ENCODE peak calls at places on chromosomes 12 and 14, in six cellular contexts. One of them, this sample, is unnamed.

GRCh38 chr14:46344327-46344937 is 307.1 kb downstream of the RPL10L start:
- DNase-seq in activated CD4-positive, alpha-beta T cell treated with anti-CD3 and anti-CD28 coated beads, Interleukin-2, amount 50 U/mL, for 48 hours: no peak
- DNase-seq in stromal cell of bone marrow: no peak
- DNase-seq in iris pigment epithelial cell: peak; percentile 16
- DNase-seq in ecto neural progenitor cell: no peak
- DNase-seq in skeletal muscle cell: no peak
- DNase-seq in this sample: no peak

GRCh38 chr12:70402597-70402996 is 36.5 kb downstream of the KCNMB4 start:
- DNase-seq in activated CD4-positive, alpha-beta T cell treated with anti-CD3 and anti-CD28 coated beads, Interleukin-2, amount 50 U/mL, for 48 hours: no peak
- DNase-seq in iris pigment epithelial cell: no peak
- DNase-seq in stromal cell of bone marrow: no peak
- DNase-seq in skeletal muscle cell: no peak
- DNase-seq in ecto neural progenitor cell: no peak
- DNase-seq in this sample: no peak

GRCh38 chr12:77120156-77120555 is 54.8 kb upstream of the E2F7 start:
- DNase-seq in iris pigment epithelial cell: peak; percentile 75
- DNase-seq in ecto neural progenitor cell: no peak
- DNase-seq in stromal cell of bone marrow: peak; percentile 65
- DNase-seq in activated CD4-positive, alpha-beta T cell treated with anti-CD3 and anti-CD28 coated beads, Interleukin-2, amount 50 U/mL, for 48 hours: no peak
- DNase-seq in skeletal muscle cell: peak; percentile 39
- DNase-seq in this sample: peak; percentile 29

GRCh38 chr12:101859664-101860607 is 17.4 kb upstream of the DRAM1 start:
- DNase-seq in iris pigment epithelial cell: peak; percentile 72
- DNase-seq in stromal cell of bone marrow: peak; percentile 46
- DNase-seq in skeletal muscle cell: no peak
- DNase-seq in activated CD4-positive, alpha-beta T cell treated with anti-CD3 and anti-CD28 coated beads, Interleukin-2, amount 50 U/mL, for 48 hours: no peak
- DNase-seq in ecto neural progenitor cell: no peak
- DNase-seq in this sample: no peak

GRCh38 chr12:105253882-105254513 is 18.0 kb upstream of the APPL2 start:
- DNase-seq in iris pigment epithelial cell: peak; percentile 65
- DNase-seq in ecto neural progenitor cell: no peak
- DNase-seq in skeletal muscle cell: peak; percentile 33
- DNase-seq in stromal cell of bone marrow: peak; percentile 48
- DNase-seq in activated CD4-positive, alpha-beta T cell treated with anti-CD3 and anti-CD28 coated beads, Interleukin-2, amount 50 U/mL, for 48 hours: no peak
- DNase-seq in this sample: peak; percentile 40

GRCh38 chr12:106144847-106145246 is 6.1 kb upstream of the NUAK1 start:
- DNase-seq in skeletal muscle cell: no peak
- DNase-seq in stromal cell of bone marrow: no peak
- DNase-seq in ecto neural progenitor cell: no peak
- DNase-seq in iris pigment epithelial cell: peak; percentile 57
- DNase-seq in activated CD4-positive, alpha-beta T cell treated with anti-CD3 and anti-CD28 coated beads, Interleukin-2, amount 50 U/mL, for 48 hours: no peak
- DNase-seq in this sample: no peak

GRCh38 chr14:95319312-95320075 is at the start of gene CLMN:
- DNase-seq in ecto neural progenitor cell: peak; percentile 76
- DNase-seq in activated CD4-positive, alpha-beta T cell treated with anti-CD3 and anti-CD28 coated beads, Interleukin-2, amount 50 U/mL, for 48 hours: peak; percentile 24
- DNase-seq in skeletal muscle cell: no peak
- DNase-seq in iris pigment epithelial cell: peak; percentile 30
- DNase-seq in stromal cell of bone marrow: no peak
- DNase-seq in this sample: no peak

GRCh38 chr12:54936736-54937135 is 47.8 kb downstream of the TESPA1 start:
- DNase-seq in iris pigment epithelial cell: peak; percentile 16
- DNase-seq in ecto neural progenitor cell: no peak
- DNase-seq in activated CD4-positive, alpha-beta T cell treated with anti-CD3 and anti-CD28 coated beads, Interleukin-2, amount 50 U/mL, for 48 hours: no peak
- DNase-seq in stromal cell of bone marrow: no peak
- DNase-seq in skeletal muscle cell: no peak
- DNase-seq in this sample: no peak

GRCh38 chr12:130480887-130481286 is 143.2 kb downstream of the PIWIL1 start:
- DNase-seq in iris pigment epithelial cell: no peak
- DNase-seq in activated CD4-positive, alpha-beta T cell treated with anti-CD3 and anti-CD28 coated beads, Interleukin-2, amount 50 U/mL, for 48 hours: no peak
- DNase-seq in stromal cell of bone marrow: no peak
- DNase-seq in skeletal muscle cell: no peak
- DNase-seq in ecto neural progenitor cell: no peak
- DNase-seq in this sample: no peak

GRCh38 chr14:68937790-68938514 is 41.1 kb downstream of the ACTN1 start:
- DNase-seq in activated CD4-positive, alpha-beta T cell treated with anti-CD3 and anti-CD28 coated beads, Interleukin-2, amount 50 U/mL, for 48 hours: no peak
- DNase-seq in ecto neural progenitor cell: no peak
- DNase-seq in skeletal muscle cell: no peak
- DNase-seq in iris pigment epithelial cell: no peak
- DNase-seq in stromal cell of bone marrow: no peak
- DNase-seq in this sample: peak; percentile 14

GRCh38 chr14:99790978-99791376 is 2.2 kb upstream of the EML1 start:
- DNase-seq in skeletal muscle cell: no peak
- DNase-seq in stromal cell of bone marrow: no peak
- DNase-seq in iris pigment epithelial cell: no peak
- DNase-seq in activated CD4-positive, alpha-beta T cell treated with anti-CD3 and anti-CD28 coated beads, Interleukin-2, amount 50 U/mL, for 48 hours: no peak
- DNase-seq in ecto neural progenitor cell: no peak
- DNase-seq in this sample: no peak

GRCh38 chr12:19689226-19689625 is 249.9 kb downstream of the AEBP2 start:
- DNase-seq in stromal cell of bone marrow: no peak
- DNase-seq in iris pigment epithelial cell: no peak
- DNase-seq in skeletal muscle cell: no peak
- DNase-seq in ecto neural progenitor cell: no peak
- DNase-seq in activated CD4-positive, alpha-beta T cell treated with anti-CD3 and anti-CD28 coated beads, Interleukin-2, amount 50 U/mL, for 48 hours: no peak
- DNase-seq in this sample: no peak

GRCh38 chr14:77190977-77191376 is 9.4 kb downstream of the TMEM63C start:
- DNase-seq in activated CD4-positive, alpha-beta T cell treated with anti-CD3 and anti-CD28 coated beads, Interleukin-2, amount 50 U/mL, for 48 hours: no peak
- DNase-seq in skeletal muscle cell: no peak
- DNase-seq in stromal cell of bone marrow: no peak
- DNase-seq in ecto neural progenitor cell: no peak
- DNase-seq in iris pigment epithelial cell: no peak
- DNase-seq in this sample: no peak

GRCh38 chr14:32998433-32998832 is 59.8 kb downstream of the NPAS3 start:
- DNase-seq in ecto neural progenitor cell: no peak
- DNase-seq in skeletal muscle cell: no peak
- DNase-seq in stromal cell of bone marrow: peak; percentile 7
- DNase-seq in iris pigment epithelial cell: peak; percentile 39
- DNase-seq in activated CD4-positive, alpha-beta T cell treated with anti-CD3 and anti-CD28 coated beads, Interleukin-2, amount 50 U/mL, for 48 hours: no peak
- DNase-seq in this sample: no peak

GRCh38 chr12:5945071-5946008 is at the start of gene ANO2:
- DNase-seq in stromal cell of bone marrow: no peak
- DNase-seq in ecto neural progenitor cell: peak; percentile 90
- DNase-seq in iris pigment epithelial cell: peak; percentile 14
- DNase-seq in activated CD4-positive, alpha-beta T cell treated with anti-CD3 and anti-CD28 coated beads, Interleukin-2, amount 50 U/mL, for 48 hours: no peak
- DNase-seq in skeletal muscle cell: no peak
- DNase-seq in this sample: no peak

GRCh38 chr12:94202245-94203180 is 54.1 kb downstream of the PLXNC1 start:
- DNase-seq in activated CD4-positive, alpha-beta T cell treated with anti-CD3 and anti-CD28 coated beads, Interleukin-2, amount 50 U/mL, for 48 hours: no peak
- DNase-seq in iris pigment epithelial cell: no peak
- DNase-seq in ecto neural progenitor cell: no peak
- DNase-seq in stromal cell of bone marrow: no peak
- DNase-seq in skeletal muscle cell: no peak
- DNase-seq in this sample: no peak

GRCh38 chr14:102071283-102071998 is 15.4 kb downstream of the HSP90AA1 start:
- DNase-seq in activated CD4-positive, alpha-beta T cell treated with anti-CD3 and anti-CD28 coated beads, Interleukin-2, amount 50 U/mL, for 48 hours: no peak
- DNase-seq in skeletal muscle cell: no peak
- DNase-seq in ecto neural progenitor cell: no peak
- DNase-seq in iris pigment epithelial cell: peak; percentile 35
- DNase-seq in stromal cell of bone marrow: no peak
- DNase-seq in this sample: no peak

GRCh38 chr12:66916189-66916588 is 237.3 kb upstream of the GRIP1 start:
- DNase-seq in stromal cell of bone marrow: no peak
- DNase-seq in activated CD4-positive, alpha-beta T cell treated with anti-CD3 and anti-CD28 coated beads, Interleukin-2, amount 50 U/mL, for 48 hours: no peak
- DNase-seq in skeletal muscle cell: no peak
- DNase-seq in iris pigment epithelial cell: no peak
- DNase-seq in ecto neural progenitor cell: no peak
- DNase-seq in this sample: no peak

GRCh38 chr14:91284146-91284790 is 39.8 kb upstream of the GPR68 start:
- DNase-seq in skeletal muscle cell: peak; percentile 25
- DNase-seq in activated CD4-positive, alpha-beta T cell treated with anti-CD3 and anti-CD28 coated beads, Interleukin-2, amount 50 U/mL, for 48 hours: no peak
- DNase-seq in ecto neural progenitor cell: no peak
- DNase-seq in stromal cell of bone marrow: peak; percentile 57
- DNase-seq in iris pigment epithelial cell: peak; percentile 79
- DNase-seq in this sample: peak; percentile 38

GRCh38 chr12:95763809-95764253 is 26.7 kb downstream of the NTN4 start:
- DNase-seq in skeletal muscle cell: peak; percentile 59
- DNase-seq in ecto neural progenitor cell: no peak
- DNase-seq in activated CD4-positive, alpha-beta T cell treated with anti-CD3 and anti-CD28 coated beads, Interleukin-2, amount 50 U/mL, for 48 hours: no peak
- DNase-seq in stromal cell of bone marrow: peak; percentile 86
- DNase-seq in iris pigment epithelial cell: peak; percentile 84
- DNase-seq in this sample: peak; percentile 77

GRCh38 chr12:130017571-130018449 is 114.0 kb upstream of the TMEM132D start:
- DNase-seq in activated CD4-positive, alpha-beta T cell treated with anti-CD3 and anti-CD28 coated beads, Interleukin-2, amount 50 U/mL, for 48 hours: no peak
- DNase-seq in stromal cell of bone marrow: no peak
- DNase-seq in ecto neural progenitor cell: no peak
- DNase-seq in iris pigment epithelial cell: peak; percentile 15
- DNase-seq in skeletal muscle cell: no peak
- DNase-seq in this sample: no peak

GRCh38 chr14:85248881-85249635 is 280.9 kb upstream of the FLRT2 start:
- DNase-seq in ecto neural progenitor cell: no peak
- DNase-seq in skeletal muscle cell: no peak
- DNase-seq in iris pigment epithelial cell: peak; percentile 76
- DNase-seq in stromal cell of bone marrow: peak; percentile 18
- DNase-seq in activated CD4-positive, alpha-beta T cell treated with anti-CD3 and anti-CD28 coated beads, Interleukin-2, amount 50 U/mL, for 48 hours: no peak
- DNase-seq in this sample: no peak

GRCh38 chr14:81681466-81681865 is 147.8 kb upstream of the SEL1L start:
- DNase-seq in skeletal muscle cell: no peak
- DNase-seq in activated CD4-positive, alpha-beta T cell treated with anti-CD3 and anti-CD28 coated beads, Interleukin-2, amount 50 U/mL, for 48 hours: no peak
- DNase-seq in ecto neural progenitor cell: no peak
- DNase-seq in stromal cell of bone marrow: no peak
- DNase-seq in iris pigment epithelial cell: no peak
- DNase-seq in this sample: no peak

GRCh38 chr14:34781242-34781641 is 66.8 kb upstream of the CFL2 start:
- DNase-seq in skeletal muscle cell: peak; percentile 68
- DNase-seq in iris pigment epithelial cell: peak; percentile 96
- DNase-seq in ecto neural progenitor cell: no peak
- DNase-seq in activated CD4-positive, alpha-beta T cell treated with anti-CD3 and anti-CD28 coated beads, Interleukin-2, amount 50 U/mL, for 48 hours: no peak
- DNase-seq in stromal cell of bone marrow: peak; percentile 85
- DNase-seq in this sample: peak; percentile 12

GRCh38 chr14:36901846-36902245 is 240.2 kb downstream of the PAX9 start:
- DNase-seq in iris pigment epithelial cell: peak; percentile 25
- DNase-seq in activated CD4-positive, alpha-beta T cell treated with anti-CD3 and anti-CD28 coated beads, Interleukin-2, amount 50 U/mL, for 48 hours: no peak
- DNase-seq in ecto neural progenitor cell: no peak
- DNase-seq in skeletal muscle cell: no peak
- DNase-seq in stromal cell of bone marrow: no peak
- DNase-seq in this sample: no peak